ENCODE peak calls at places on chromosomes 4 and X, in five cellular contexts. W is foreskin fibroblast, K is progenitor cell of endocrine pancreas, N is BJ, A is fibroblast of lung. Z is an unnamed sample.
A peak's percentile ranks its signal among the peaks of the same experiment; 100 is the strongest.

GRCh38 chr4:113445286-113445685 is 316.3 kb downstream of the CAMK2D start:
- DNase-seq in A (peak; percentile 97), N (peak; percentile 85), K (no peak), W (peak; percentile 93), Z (no peak)

GRCh38 chr4:33543941-33544450 is 2700.3 kb downstream of the ARAP2 start:
- DNase-seq in N (no peak), K (no peak), A (no peak), W (no peak), Z (no peak)

GRCh38 chr4:174996079-174996478 is 77.9 kb downstream of the ADAM29 start:
- DNase-seq in W (no peak), N (no peak), K (no peak), A (no peak), Z (no peak)

GRCh38 chrX:38948046-38948445 is 146.8 kb downstream of the MID1IP1 start:
- DNase-seq in N (no peak), W (no peak), A (no peak), K (no peak), Z (no peak)

GRCh38 chr4:99945718-99946345 is 586 bp downstream of the DNAJB14 start:
- DNase-seq in N (no peak), W (no peak), K (peak; percentile 31), A (peak; percentile 41), Z (no peak)

GRCh38 chr4:151256134-151256533 is 20.8 kb upstream of the PRSS48 start:
- DNase-seq in N (no peak), A (no peak), K (no peak), W (no peak), Z (no peak)

GRCh38 chr4:7054106-7054880 is 11.1 kb downstream of the TADA2B start:
- DNase-seq in N (no peak), W (no peak), A (no peak), K (no peak), Z (no peak)

GRCh38 chrX:128973033-128973432 is 550.3 kb downstream of the SMARCA1 start:
- DNase-seq in K (no peak), A (no peak), W (no peak), N (no peak), Z (no peak)

GRCh38 chrX:131734621-131735020 is 190.7 kb downstream of the OR13H1 start:
- DNase-seq in N (no peak), K (no peak), A (peak; percentile 61), W (no peak), Z (no peak)

GRCh38 chr4:5460106-5460801 is 248.1 kb downstream of the EVC2 start:
- DNase-seq in N (no peak), W (peak; percentile 4), A (peak; percentile 25), K (peak; percentile 17), Z (no peak)

GRCh38 chr4:41678086-41678485 is 70.4 kb downstream of the PHOX2B start:
- DNase-seq in N (no peak), K (no peak), W (peak; percentile 10), A (peak; percentile 70), Z (no peak)

GRCh38 chr4:150886597-150886996 is 128.5 kb downstream of the LRBA start:
- DNase-seq in A (no peak), W (peak; percentile 5), N (no peak), K (no peak), Z (no peak)

GRCh38 chr4:2042207-2042946 is 16.8 kb upstream of the NAT8L start:
- DNase-seq in N (no peak), W (no peak), A (no peak), K (no peak), Z (no peak)

GRCh38 chrX:72620550-72621145 is 48.0 kb upstream of the HDAC8 start:
- DNase-seq in K (no peak), A (peak; percentile 89), W (peak; percentile 87), N (peak; percentile 27), Z (no peak)

GRCh38 chr4:8205241-8205707 is 6.2 kb downstream of the SH3TC1 start:
- DNase-seq in N (no peak), K (no peak), W (no peak), A (peak; percentile 36), Z (no peak)

GRCh38 chrX:133999013-133999705 is 13.8 kb upstream of the GPC3 start:
- DNase-seq in A (no peak), W (no peak), K (no peak), N (no peak), Z (no peak)

GRCh38 chrX:9729161-9729885 is 36.3 kb downstream of the GPR143 start:
- DNase-seq in W (peak; percentile 20), N (no peak), K (no peak), A (no peak), Z (no peak)

GRCh38 chrX:106698693-106699092 is 27.8 kb upstream of the RNF128 start:
- DNase-seq in K (no peak), W (peak; percentile 32), A (peak; percentile 50), N (no peak), Z (no peak)

GRCh38 chr4:3465698-3466671 is 2.9 kb downstream of the DOK7 start:
- DNase-seq in K (no peak), A (no peak), W (no peak), N (no peak), Z (no peak)
- TF ChIP-seq CTCF in K (peak; percentile 47), A (no peak), W (peak; percentile 29), N (peak; percentile 40), Z (no peak)

GRCh38 chr4:168319486-168320019 is 1.0 kb upstream of the DDX60 start:
- DNase-seq in W (no peak), N (no peak), A (no peak), K (no peak), Z (no peak)

GRCh38 chr4:168321006-168321405 is 2.5 kb upstream of the DDX60 start:
- DNase-seq in W (no peak), K (no peak), A (no peak), N (no peak), Z (no peak)

DNA sequence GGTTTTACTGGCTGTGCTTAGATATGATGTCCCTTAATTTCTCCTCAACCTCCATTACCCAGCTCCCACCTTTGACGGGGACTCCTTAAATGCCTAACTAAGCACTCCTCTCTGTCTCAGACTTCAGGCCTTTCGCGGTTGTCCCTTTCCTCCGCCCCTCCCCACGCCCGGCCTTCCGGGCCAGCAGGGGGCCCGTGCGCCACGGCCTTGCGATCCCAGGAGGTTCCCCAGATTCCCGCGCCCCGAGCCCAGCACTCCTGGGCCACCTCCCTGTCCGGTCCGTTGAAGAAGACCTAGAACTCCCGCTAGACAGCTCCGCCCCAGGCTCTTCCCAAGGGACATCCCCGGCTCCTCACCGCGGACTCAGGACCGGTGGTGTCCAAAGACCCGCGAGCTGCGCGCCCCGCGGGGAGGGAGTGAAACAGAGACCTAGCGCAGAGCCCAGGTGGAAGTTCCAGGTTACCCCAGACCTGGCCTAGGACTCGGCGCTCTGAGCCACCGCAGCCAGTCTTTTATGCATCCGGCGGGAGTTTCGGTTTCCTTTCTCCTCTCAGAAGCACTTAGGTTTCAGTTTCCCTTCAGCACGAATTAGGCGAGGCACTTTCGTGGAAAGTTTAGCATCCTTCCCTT is at the start of gene DDX60:
- DNase-seq in A (peak; percentile 73), K (peak; percentile 41), N (peak; percentile 16), W (peak; percentile 57), Z (no peak)
- TF ChIP-seq CTCF in A (peak; percentile 57), K (peak; percentile 61), N (peak; percentile 70), W (peak; percentile 62), Z (no peak)

DNA sequence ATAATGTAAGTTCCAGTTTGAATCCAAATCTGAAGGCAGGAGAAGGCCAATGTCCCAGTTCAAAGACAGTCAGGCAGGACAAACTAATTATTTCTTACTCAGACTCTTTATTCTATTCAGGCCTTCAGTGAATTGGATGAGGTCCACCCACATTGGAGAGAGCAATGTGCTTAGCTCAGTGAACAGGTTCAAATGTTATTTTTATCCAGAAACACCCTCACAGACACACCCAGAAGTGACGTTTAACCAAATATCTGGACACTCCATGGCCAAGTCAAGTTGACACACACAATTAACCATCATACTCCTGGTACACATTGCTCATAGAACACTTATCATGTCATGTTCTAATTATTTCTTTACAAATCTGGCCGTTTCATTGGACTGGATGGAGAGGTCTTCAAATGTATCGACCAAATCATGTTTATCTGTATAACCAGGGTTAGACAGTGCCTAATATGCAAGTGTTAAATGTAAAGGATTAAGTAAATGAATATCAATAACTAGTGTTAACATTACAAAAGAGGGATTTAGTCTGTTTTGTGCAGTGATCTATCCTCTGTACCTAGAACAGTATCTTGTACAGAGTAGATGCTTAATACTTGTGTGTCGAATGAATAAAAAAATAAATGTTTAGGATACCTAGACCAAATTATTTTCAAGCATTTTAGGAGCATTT is 27.1 kb upstream of the XK start:
- DNase-seq in N (no peak), W (no peak), A (no peak), K (no peak), Z (no peak)
- TF ChIP-seq CTCF in N (no peak), W (no peak), A (no peak), K (no peak), Z (no peak)

GRCh38 chr4:54433686-54434085 is 204.6 kb downstream of the PDGFRA start:
- DNase-seq in W (peak; percentile 14), K (no peak), A (no peak), N (no peak), Z (no peak)
- TF ChIP-seq CTCF in W (peak; percentile 42), K (peak; percentile 43), A (peak; percentile 49), N (peak; percentile 48), Z (no peak)

GRCh38 chrX:102714994-102715393 is 2.7 kb downstream of the GPRASP2 start:
- DNase-seq in A (no peak), N (no peak), W (no peak), K (no peak), Z (no peak)

GRCh38 chrX:102715967-102716366 is 3.7 kb downstream of the GPRASP2 start:
- DNase-seq in A (no peak), K (no peak), W (no peak), N (no peak), Z (no peak)

GRCh38 chrX:102711872-102712215 is 404 bp upstream of the GPRASP2 start:
- DNase-seq in N (no peak), A (no peak), K (no peak), W (no peak), Z (no peak)

GRCh38 chrX:102712216-102712966 is at the start of gene GPRASP2:
- DNase-seq in N (no peak), K (peak; percentile 23), A (peak; percentile 23), W (peak; percentile 22), Z (peak; percentile 18)

DNA sequence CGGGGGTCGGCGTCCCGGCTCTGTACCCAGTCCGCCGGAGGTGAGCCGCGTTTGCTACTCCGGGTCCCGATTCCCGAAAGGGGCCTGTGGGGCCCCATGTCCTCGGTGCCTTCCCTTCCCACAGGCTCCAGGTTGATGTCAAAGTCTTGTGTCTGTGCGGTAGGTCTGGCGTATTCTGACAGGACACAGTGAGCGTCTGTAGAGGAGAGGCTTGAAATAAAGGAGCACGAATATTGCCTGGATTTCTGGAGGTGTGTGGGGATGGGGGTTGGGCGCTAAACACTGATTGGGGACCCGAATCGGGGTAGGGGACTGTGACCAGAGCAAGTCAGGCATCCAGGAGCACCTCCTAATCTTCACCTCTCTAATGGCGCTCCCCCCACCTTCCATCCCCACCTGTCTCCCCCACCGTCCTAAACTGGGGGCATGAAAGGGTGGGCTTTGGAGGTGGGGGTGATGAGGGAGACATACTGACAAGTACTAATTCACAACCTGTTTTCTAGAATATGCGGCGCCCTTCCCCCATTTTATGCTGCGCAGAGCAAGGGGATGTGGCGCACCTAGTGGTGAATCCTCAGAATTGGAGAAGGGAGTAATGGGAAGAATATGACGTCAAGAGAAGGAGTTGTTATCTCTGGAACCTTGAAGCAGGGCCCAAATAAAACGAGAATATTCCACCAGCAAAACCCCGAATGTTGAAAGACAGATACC is 874 bp downstream of the GPRASP2 start:
- DNase-seq in N (no peak), A (peak; percentile 54), W (peak; percentile 21), K (no peak), Z (peak; percentile 19)
- TF ChIP-seq CTCF in N (peak; percentile 70), A (peak; percentile 59), W (peak; percentile 55), K (peak; percentile 62), Z (peak; percentile 34)